ENCODE peak calls at places on chromosomes 7 and 10, in eight cellular contexts. H, L, F, S, B, I, T and O are unnamed samples. For H3K4me1, the result is how much of the 10 kb centered on the place peaks cover.

GRCh38 chr10:25522946-25523608 is 348.3 kb downstream of the GPR158 start:
- DNase-seq in H (peak), L (no peak), F (no peak), S (no peak), B (no peak), I (no peak), T (no peak), O (peak)

GRCh38 chr7:129779602-129780256 is 168.2 kb downstream of the NRF1 start:
- DNase-seq in H (no peak), L (peak), F (peak), S (no peak), B (no peak), I (peak), T (no peak), O (no peak)

GRCh38 chr10:116274141-116274861 is 1.3 kb upstream of the GFRA1 start:
- DNase-seq in H (peak), L (no peak), F (no peak), S (peak), B (peak), I (no peak), T (no peak), O (no peak)

GRCh38 chr7:29557954-29558353 is 5.7 kb upstream of the PRR15 start:
- DNase-seq in H (peak), L (no peak), F (no peak), S (no peak), B (no peak), I (no peak), T (no peak), O (no peak)

GRCh38 chr7:81415181-81415580 is 354.7 kb downstream of the HGF start:
- DNase-seq in H (no peak), L (no peak), F (no peak), S (no peak), B (no peak), I (no peak), T (no peak), O (no peak)

GRCh38 chr7:131501422-131501821 is 55.0 kb downstream of the PODXL start:
- DNase-seq in H (no peak), L (no peak), F (no peak), S (no peak), B (peak), I (no peak), T (no peak), O (no peak)

GRCh38 chr7:14275346-14275745 is 285.9 kb upstream of the ETV1 start:
- DNase-seq in H (no peak), L (no peak), F (no peak), S (no peak), B (peak), I (no peak), T (no peak), O (no peak)

GRCh38 chr7:140416560-140416959 is 12.7 kb downstream of the RAB19 start:
- DNase-seq in H (no peak), L (no peak), F (no peak), S (no peak), B (no peak), I (peak), T (no peak), O (no peak)

GRCh38 chr10:117221156-117221711 is 19.7 kb upstream of the SLC18A2 start:
- DNase-seq in H (peak), L (no peak), F (no peak), S (no peak), B (no peak), I (no peak), T (no peak), O (no peak)

GRCh38 chr10:110802551-110803238 is 69.0 kb upstream of the PDCD4 start:
- DNase-seq in H (peak), L (peak), F (peak), S (no peak), B (peak), I (peak), T (peak), O (peak)

GRCh38 chr7:564176-564890 is 44.7 kb upstream of the PDGFA start:
- DNase-seq in H (no peak), L (no peak), F (no peak), S (no peak), B (no peak), I (no peak), T (peak), O (peak)

GRCh38 chr7:141702047-141702567 is at the start of gene DENND11:
- DNase-seq in H (peak), L (peak), F (peak), S (peak), B (peak), I (peak), T (peak), O (peak)

GRCh38 chr10:119268428-119268827 is 61.1 kb downstream of the GRK5 start:
- DNase-seq in H (no peak), L (no peak), F (no peak), S (no peak), B (no peak), I (no peak), T (no peak), O (no peak)

GRCh38 chr7:107069457-107069856 is 25.0 kb downstream of the PRKAR2B start:
- DNase-seq in H (no peak), L (no peak), F (no peak), S (no peak), B (no peak), I (no peak), T (no peak), O (peak)

GRCh38 chr7:98238976-98239375 is 13.1 kb downstream of the TECPR1 start:
- DNase-seq in H (no peak), L (no peak), F (no peak), S (no peak), B (no peak), I (no peak), T (no peak), O (no peak)

GRCh38 chr10:75034131-75034512 is 77.3 kb upstream of the SAMD8 start:
- DNase-seq in H (no peak), L (no peak), F (no peak), S (no peak), B (no peak), I (no peak), T (no peak), O (peak)

GRCh38 chr10:113957013-113957412 is 86.7 kb upstream of the ADRB1 start:
- DNase-seq in H (no peak), L (peak), F (no peak), S (no peak), B (peak), I (no peak), T (no peak), O (no peak)

GRCh38 chr7:1192171-1192676 is 32.2 kb upstream of the ZFAND2A start:
- DNase-seq in H (no peak), L (no peak), F (no peak), S (no peak), B (peak), I (no peak), T (no peak), O (no peak)

GRCh38 chr10:847868-848267 is 83.6 kb downstream of the LARP4B start:
- DNase-seq in H (peak), L (no peak), F (no peak), S (no peak), B (no peak), I (no peak), T (no peak), O (no peak)

GRCh38 chr10:106708521-106708920 is 456.0 kb downstream of the SORCS1 start:
- DNase-seq in H (peak), L (no peak), F (no peak), S (no peak), B (no peak), I (no peak), T (no peak), O (no peak)

GRCh38 chr10:125023862-125024495 is 82.1 kb downstream of the ZRANB1 start:
- DNase-seq in H (no peak), L (peak), F (no peak), S (peak), B (no peak), I (peak), T (peak), O (peak)

GRCh38 chr7:141416691-141417268 is 134.4 kb upstream of the AGK start:
- DNase-seq in H (no peak), L (no peak), F (no peak), S (no peak), B (no peak), I (no peak), T (no peak), O (no peak)

GRCh38 chr7:99155207-99155606 is 11.3 kb upstream of the SMURF1 start:
- DNase-seq in H (no peak), L (no peak), F (no peak), S (no peak), B (no peak), I (no peak), T (no peak), O (no peak)

GRCh38 chr10:133357293-133358151 is at the start of gene FUOM:
- DNase-seq in H (peak), L (no peak), F (peak), S (peak), B (peak), I (peak), T (no peak), O (no peak)

GRCh38 chr10:12279281-12279680 is 70.1 kb upstream of the CAMK1D start:
- DNase-seq in H (no peak), L (no peak), F (no peak), S (no peak), B (peak), I (no peak), T (no peak), O (no peak)

GRCh38 chr10:68332259-68333057 is at the start of gene PBLD:
- DNase-seq in H (peak), L (peak), F (peak), S (peak), B (peak), I (peak), T (peak), O (peak)

GRCh38 chr10:112539340-112539739 is 92.3 kb downstream of the VTI1A start:
- DNase-seq in H (no peak), L (no peak), F (no peak), S (no peak), B (no peak), I (no peak), T (no peak), O (no peak)

GRCh38 chr7:1175967-1176851 is 16.2 kb upstream of the ZFAND2A start:
- DNase-seq in H (peak), L (peak), F (peak), S (peak), B (peak), I (peak), T (peak), O (peak)

GRCh38 chr7:27109533-27110162 is 7.2 kb upstream of the HOXA2 start:
- DNase-seq in H (no peak), L (no peak), F (no peak), S (no peak), B (no peak), I (no peak), T (no peak), O (no peak)
- H3K4me1 ChIP-seq in H (under half), L (under half), F (under half), S (under half), B (under half), I (half or more), T (half or more), O (under half)

GRCh38 chr10:122062831-122063674 is 74.1 kb downstream of the TACC2 start:
- DNase-seq in H (peak), L (peak), F (no peak), S (peak), B (peak), I (peak), T (peak), O (peak)
- H3K4me1 ChIP-seq in H (under half), L (under half), F (under half), S (under half), B (under half), I (under half), T (under half), O (under half)

GRCh38 chr7:10824154-10824553 is 149.5 kb upstream of the PHF14 start:
- DNase-seq in H (no peak), L (no peak), F (no peak), S (no peak), B (no peak), I (no peak), T (no peak), O (no peak)

GRCh38 chr7:10815546-10815945 is 158.1 kb upstream of the PHF14 start:
- DNase-seq in H (no peak), L (no peak), F (no peak), S (no peak), B (no peak), I (no peak), T (no peak), O (no peak)

DNA sequence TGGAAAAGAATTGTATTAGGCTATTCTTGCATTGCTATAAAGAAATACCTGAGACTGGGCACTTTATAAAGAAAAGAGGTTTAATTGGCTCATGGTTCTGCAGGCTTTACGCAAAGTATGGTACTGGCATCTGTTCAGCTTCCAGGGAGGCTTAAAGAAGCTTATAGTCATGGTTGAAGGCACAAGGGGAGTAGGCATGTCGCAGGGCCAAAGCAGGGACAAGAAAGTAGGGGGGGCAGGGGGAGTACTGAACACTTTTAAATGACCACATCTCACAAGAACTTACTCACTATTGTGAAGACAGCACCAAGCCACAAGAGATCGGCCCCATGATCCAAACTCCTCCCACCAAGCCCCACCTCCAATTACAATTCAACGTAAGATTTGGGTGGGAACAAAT is 152.5 kb upstream of the PHF14 start:
- DNase-seq in H (no peak), L (no peak), F (no peak), S (no peak), B (no peak), I (no peak), T (no peak), O (no peak)
- H3K4me1 ChIP-seq in H (under half), L (under half), F (under half), S (under half), B (under half), I (under half), T (under half), O (under half)

GRCh38 chr10:95278061-95278988 is 12.5 kb downstream of the PDLIM1 start:
- DNase-seq in H (peak), L (no peak), F (no peak), S (no peak), B (peak), I (no peak), T (no peak), O (no peak)
- H3K4me1 ChIP-seq in H (under half), L (under half), F (under half), S (under half), B (under half), I (half or more), T (half or more), O (under half)

GRCh38 chr10:91210014-91210413 is 10.4 kb upstream of the PCGF5 start:
- DNase-seq in H (no peak), L (no peak), F (no peak), S (no peak), B (no peak), I (no peak), T (no peak), O (no peak)
- H3K4me1 ChIP-seq in H (under half), L (under half), F (half or more), S (under half), B (under half), I (under half), T (half or more), O (under half)

GRCh38 chr7:134879815-134880475 is 100.5 kb downstream of the CALD1 start:
- DNase-seq in H (no peak), L (no peak), F (no peak), S (no peak), B (no peak), I (no peak), T (no peak), O (no peak)
- H3K4me1 ChIP-seq in H (under half), L (under half), F (under half), S (under half), B (under half), I (under half), T (half or more), O (under half)